ENCODE peak calls at places on chromosomes 2 and 18, in six cellular contexts. One of them, this sample, is unnamed.

GRCh38 chr2:231611273-231612198 is 18.9 kb downstream of the TEX44 start:
- DNase-seq in IMR-90: peak; percentile 84
- DNase-seq in trophoblast cell: no peak
- DNase-seq in H9: peak; percentile 84
- DNase-seq in neuronal stem cell: no peak
- DNase-seq in H1: peak; percentile 81
- DNase-seq in this sample: peak; percentile 95

GRCh38 chr2:39394427-39395002 is 42.6 kb downstream of the MAP4K3 start:
- DNase-seq in IMR-90: no peak
- DNase-seq in trophoblast cell: no peak
- DNase-seq in H9: no peak
- DNase-seq in neuronal stem cell: no peak
- DNase-seq in H1: no peak
- DNase-seq in this sample: no peak

GRCh38 chr18:59353079-59353680 is 5.9 kb downstream of the LMAN1 start:
- DNase-seq in IMR-90: no peak
- DNase-seq in trophoblast cell: no peak
- DNase-seq in H9: no peak
- DNase-seq in neuronal stem cell: no peak
- DNase-seq in H1: no peak
- DNase-seq in this sample: no peak

GRCh38 chr2:230916218-230916617 is 8.8 kb downstream of the GPR55 start:
- DNase-seq in IMR-90: no peak
- DNase-seq in trophoblast cell: no peak
- DNase-seq in H9: peak; percentile 3
- DNase-seq in neuronal stem cell: no peak
- DNase-seq in H1: no peak
- DNase-seq in this sample: no peak

GRCh38 chr2:213080969-213081617 is 70.3 kb downstream of the IKZF2 start:
- DNase-seq in IMR-90: no peak
- DNase-seq in trophoblast cell: no peak
- DNase-seq in H9: no peak
- DNase-seq in neuronal stem cell: no peak
- DNase-seq in H1: no peak
- DNase-seq in this sample: no peak

GRCh38 chr18:38940475-38940862 is 1374.9 kb upstream of the CELF4 start:
- DNase-seq in IMR-90: no peak
- DNase-seq in trophoblast cell: no peak
- DNase-seq in H9: no peak
- DNase-seq in neuronal stem cell: no peak
- DNase-seq in H1: no peak
- DNase-seq in this sample: no peak

GRCh38 chr18:78878335-78878734 is 101.3 kb upstream of the SALL3 start:
- DNase-seq in IMR-90: no peak
- DNase-seq in trophoblast cell: no peak
- DNase-seq in H9: no peak
- DNase-seq in neuronal stem cell: no peak
- DNase-seq in H1: no peak
- DNase-seq in this sample: no peak

GRCh38 chr2:14514001-14514400 is 118.5 kb upstream of the LRATD1 start:
- DNase-seq in IMR-90: no peak
- DNase-seq in trophoblast cell: no peak
- DNase-seq in H9: peak; percentile 31
- DNase-seq in neuronal stem cell: no peak
- DNase-seq in H1: no peak
- DNase-seq in this sample: no peak

GRCh38 chr2:86078801-86079545 is 26.7 kb downstream of the POLR1A start:
- DNase-seq in IMR-90: peak; percentile 47
- DNase-seq in trophoblast cell: no peak
- DNase-seq in H9: no peak
- DNase-seq in neuronal stem cell: no peak
- DNase-seq in H1: no peak
- DNase-seq in this sample: peak; percentile 75

GRCh38 chr2:172101008-172101706 is 1.5 kb downstream of the DLX2 start:
- DNase-seq in IMR-90: no peak
- DNase-seq in trophoblast cell: no peak
- DNase-seq in H9: no peak
- DNase-seq in neuronal stem cell: peak; percentile 21
- DNase-seq in H1: peak; percentile 62
- DNase-seq in this sample: no peak

GRCh38 chr2:112996635-112997034 is 8.6 kb upstream of the IL36A start:
- DNase-seq in IMR-90: no peak
- DNase-seq in trophoblast cell: no peak
- DNase-seq in H9: no peak
- DNase-seq in neuronal stem cell: no peak
- DNase-seq in H1: no peak
- DNase-seq in this sample: no peak

GRCh38 chr2:138391956-138392355 is 109.6 kb upstream of the SPOPL start:
- DNase-seq in IMR-90: peak; percentile 4
- DNase-seq in trophoblast cell: peak; percentile 49
- DNase-seq in H9: no peak
- DNase-seq in neuronal stem cell: no peak
- DNase-seq in H1: no peak
- DNase-seq in this sample: no peak

GRCh38 chr2:42996528-42996927 is 204.1 kb upstream of the HAAO start:
- DNase-seq in IMR-90: no peak
- DNase-seq in trophoblast cell: peak; percentile 32
- DNase-seq in H9: no peak
- DNase-seq in neuronal stem cell: no peak
- DNase-seq in H1: no peak
- DNase-seq in this sample: no peak

GRCh38 chr2:86286518-86286917 is 50.9 kb downstream of the REEP1 start:
- DNase-seq in IMR-90: no peak
- DNase-seq in trophoblast cell: no peak
- DNase-seq in H9: no peak
- DNase-seq in neuronal stem cell: no peak
- DNase-seq in H1: no peak
- DNase-seq in this sample: no peak

GRCh38 chr2:217279571-217279970 is 419.7 kb upstream of the TNP1 start:
- DNase-seq in IMR-90: peak; percentile 96
- DNase-seq in trophoblast cell: peak; percentile 56
- DNase-seq in H9: no peak
- DNase-seq in neuronal stem cell: no peak
- DNase-seq in H1: no peak
- DNase-seq in this sample: peak; percentile 93

GRCh38 chr2:172373761-172374160 is 53.6 kb upstream of the ITGA6 start:
- DNase-seq in IMR-90: no peak
- DNase-seq in trophoblast cell: no peak
- DNase-seq in H9: no peak
- DNase-seq in neuronal stem cell: no peak
- DNase-seq in H1: no peak
- DNase-seq in this sample: no peak

GRCh38 chr18:79863946-79864725 is 66.4 kb downstream of the KCNG2 start:
- DNase-seq in IMR-90: no peak
- DNase-seq in trophoblast cell: no peak
- DNase-seq in H9: no peak
- DNase-seq in neuronal stem cell: no peak
- DNase-seq in H1: peak; percentile 42
- DNase-seq in this sample: no peak

GRCh38 chr2:133817680-133818566 is 249.7 kb upstream of the NCKAP5 start:
- DNase-seq in IMR-90: peak; percentile 99
- DNase-seq in trophoblast cell: peak; percentile 56
- DNase-seq in H9: no peak
- DNase-seq in neuronal stem cell: no peak
- DNase-seq in H1: no peak
- DNase-seq in this sample: peak; percentile 97

GRCh38 chr2:40038646-40039045 is 259.6 kb upstream of the THUMPD2 start:
- DNase-seq in IMR-90: peak; percentile 54
- DNase-seq in trophoblast cell: peak; percentile 3
- DNase-seq in H9: no peak
- DNase-seq in neuronal stem cell: no peak
- DNase-seq in H1: no peak
- DNase-seq in this sample: peak; percentile 66

GRCh38 chr2:100529900-100530299 is 32.9 kb upstream of the PDCL3 start:
- DNase-seq in IMR-90: no peak
- DNase-seq in trophoblast cell: no peak
- DNase-seq in H9: no peak
- DNase-seq in neuronal stem cell: no peak
- DNase-seq in H1: no peak
- DNase-seq in this sample: no peak

GRCh38 chr18:72410399-72410798 is 133.7 kb downstream of the CBLN2 start:
- DNase-seq in IMR-90: no peak
- DNase-seq in trophoblast cell: no peak
- DNase-seq in H9: no peak
- DNase-seq in neuronal stem cell: no peak
- DNase-seq in H1: no peak
- DNase-seq in this sample: no peak

GRCh38 chr2:161122772-161123530 is 37.3 kb upstream of the TANK start:
- DNase-seq in IMR-90: peak; percentile 93
- DNase-seq in trophoblast cell: peak; percentile 20
- DNase-seq in H9: no peak
- DNase-seq in neuronal stem cell: no peak
- DNase-seq in H1: no peak
- DNase-seq in this sample: peak; percentile 90
- H2BK120ac ChIP-seq in IMR-90: peak overlapping the region; percentile 95
- H2BK120ac ChIP-seq in trophoblast cell: peak overlapping the region; percentile 91
- H2BK120ac ChIP-seq in H9: no peak overlapping the region
- H2BK120ac ChIP-seq in neuronal stem cell: no peak overlapping the region
- H2BK120ac ChIP-seq in H1: peak overlapping the region; percentile 77
- H2BK120ac ChIP-seq in this sample: peak overlapping the region; percentile 55

DNA sequence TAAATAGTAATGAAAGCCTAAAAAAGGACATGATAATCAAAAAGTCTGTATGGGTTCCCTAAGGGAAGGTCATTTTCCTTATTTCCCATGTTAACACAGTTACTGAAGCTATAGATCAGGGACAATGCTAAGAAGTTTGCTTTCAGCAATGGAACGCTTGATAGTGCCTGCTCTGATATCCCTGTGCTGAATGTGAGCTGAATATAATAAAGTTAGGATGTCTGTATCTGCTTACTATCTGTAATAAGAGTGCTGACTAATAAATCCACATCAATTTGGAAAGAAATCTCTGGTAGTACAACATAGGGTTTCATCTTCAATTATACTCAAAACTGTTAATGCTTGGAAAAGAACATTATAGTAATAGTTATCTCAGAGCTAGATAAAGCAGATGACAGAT is 25.8 kb downstream of the TTC21B start:
- DNase-seq in IMR-90: no peak
- DNase-seq in trophoblast cell: no peak
- DNase-seq in H9: no peak
- DNase-seq in neuronal stem cell: no peak
- DNase-seq in H1: no peak
- DNase-seq in this sample: no peak
- H4K91ac ChIP-seq in IMR-90: no peak overlapping the region
- H4K91ac ChIP-seq in trophoblast cell: no peak overlapping the region
- H4K91ac ChIP-seq in H9: no peak overlapping the region
- H4K91ac ChIP-seq in neuronal stem cell: no peak overlapping the region
- H4K91ac ChIP-seq in H1: no peak overlapping the region
- H4K91ac ChIP-seq in this sample: no peak overlapping the region

GRCh38 chr2:199979841-199980628 is 24.7 kb downstream of the MAIP1 start:
- DNase-seq in IMR-90: peak; percentile 77
- DNase-seq in trophoblast cell: peak; percentile 74
- DNase-seq in H9: peak; percentile 81
- DNase-seq in neuronal stem cell: peak; percentile 85
- DNase-seq in H1: peak; percentile 96
- DNase-seq in this sample: peak; percentile 81
- H2BK120ac ChIP-seq in IMR-90: peak overlapping the region; percentile 83
- H2BK120ac ChIP-seq in trophoblast cell: no peak overlapping the region
- H2BK120ac ChIP-seq in H9: no peak overlapping the region
- H2BK120ac ChIP-seq in neuronal stem cell: no peak overlapping the region
- H2BK120ac ChIP-seq in H1: peak overlapping the region; percentile 70
- H2BK120ac ChIP-seq in this sample: no peak overlapping the region

DNA sequence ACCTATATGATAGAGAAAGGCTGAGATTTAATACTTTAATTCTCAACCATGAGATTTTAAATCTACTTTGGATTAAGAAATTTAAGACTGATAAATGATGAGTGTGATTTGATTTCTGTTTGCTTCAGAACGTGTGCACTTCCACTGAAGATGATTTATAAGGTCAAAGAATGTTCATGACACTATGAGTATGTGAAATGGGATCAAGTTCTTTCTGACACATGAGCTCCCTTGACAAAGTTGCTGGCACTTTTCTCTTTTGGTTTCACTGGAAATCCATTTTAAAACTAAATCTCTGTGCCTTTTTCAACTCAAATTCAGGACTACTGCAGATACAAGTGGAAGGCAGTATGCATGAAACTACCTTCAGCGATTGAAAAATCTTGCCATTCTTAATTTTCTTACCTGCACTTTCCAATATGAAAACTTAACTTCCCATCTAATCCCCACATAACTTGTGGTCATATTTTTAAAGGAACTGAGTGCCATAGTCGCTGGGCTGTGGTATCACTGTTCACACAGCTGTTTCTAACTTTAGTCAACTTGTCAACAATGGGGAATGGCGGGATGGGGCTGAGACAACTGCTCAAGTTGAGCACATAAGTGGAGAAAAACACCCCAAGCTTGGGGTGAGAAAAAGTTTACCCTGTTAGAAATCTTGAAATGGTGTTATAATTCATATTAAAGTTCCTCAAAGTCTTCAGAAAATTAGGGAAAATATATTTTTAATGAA is 51.8 kb upstream of the TTN start:
- DNase-seq in IMR-90: no peak
- DNase-seq in trophoblast cell: no peak
- DNase-seq in H9: no peak
- DNase-seq in neuronal stem cell: no peak
- DNase-seq in H1: no peak
- DNase-seq in this sample: no peak
- H4K91ac ChIP-seq in IMR-90: no peak overlapping the region
- H4K91ac ChIP-seq in trophoblast cell: no peak overlapping the region
- H4K91ac ChIP-seq in H9: no peak overlapping the region
- H4K91ac ChIP-seq in neuronal stem cell: no peak overlapping the region
- H4K91ac ChIP-seq in H1: no peak overlapping the region
- H4K91ac ChIP-seq in this sample: no peak overlapping the region

DNA sequence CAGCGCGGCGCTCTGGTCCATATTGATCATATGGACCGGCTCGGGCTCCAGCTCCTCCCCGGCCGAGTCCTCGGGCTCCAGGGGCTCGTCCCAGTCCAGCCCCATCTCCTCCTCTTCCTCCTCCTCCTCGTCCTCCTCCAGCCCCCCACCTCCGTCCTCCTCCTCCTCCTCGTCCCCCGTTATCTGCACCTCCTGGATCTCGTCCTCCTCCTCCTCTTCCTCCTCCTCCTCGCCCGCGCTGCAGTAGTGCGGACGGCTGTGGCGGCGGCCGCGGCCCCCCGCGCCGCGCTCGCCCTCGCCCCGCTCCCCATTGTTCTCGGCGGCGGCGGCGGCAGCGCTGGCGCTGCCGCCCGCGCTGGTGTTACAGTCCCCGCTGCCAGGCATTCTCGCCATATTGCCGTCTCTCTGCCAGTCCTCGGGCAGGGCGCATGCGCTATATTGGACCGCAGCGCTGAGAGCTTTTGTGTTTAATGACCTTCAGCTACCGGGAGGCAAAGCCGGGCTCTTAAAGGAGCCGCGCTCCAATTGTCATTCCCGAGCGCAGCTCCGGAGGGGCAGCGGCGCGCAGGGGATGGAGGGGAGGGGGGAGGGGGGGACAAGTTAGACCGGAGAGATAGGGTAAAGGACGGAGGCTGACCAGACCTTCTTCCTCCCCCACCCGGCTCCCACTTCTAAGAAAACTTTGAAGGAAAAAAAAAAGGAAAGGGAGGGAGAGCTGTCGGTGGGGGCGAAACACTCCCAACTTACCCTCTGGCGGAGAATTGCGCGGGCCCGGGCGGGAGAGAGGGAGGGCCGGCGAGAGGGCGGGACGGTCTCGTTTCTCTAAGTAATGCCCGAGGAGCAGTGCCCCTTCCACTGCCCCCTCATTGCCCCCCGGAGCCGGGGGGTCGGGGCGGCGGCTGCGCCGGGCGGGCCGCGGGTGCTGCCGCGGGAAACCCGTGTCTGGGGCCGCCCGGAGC is at the start of gene KCTD1:
- DNase-seq in IMR-90: peak; percentile 84
- DNase-seq in trophoblast cell: peak; percentile 68
- DNase-seq in H9: peak; percentile 90
- DNase-seq in neuronal stem cell: peak; percentile 81
- DNase-seq in H1: peak; percentile 86
- DNase-seq in this sample: peak; percentile 88
- H2BK120ac ChIP-seq in IMR-90: peak within 1 kb of the TSS; percentile 45
- H2BK120ac ChIP-seq in trophoblast cell: peak within 1 kb of the TSS; percentile 97
- H2BK120ac ChIP-seq in H9: no peak within 1 kb of the TSS
- H2BK120ac ChIP-seq in neuronal stem cell: peak within 1 kb of the TSS; percentile 83
- H2BK120ac ChIP-seq in H1: no peak within 1 kb of the TSS
- H2BK120ac ChIP-seq in this sample: peak within 1 kb of the TSS; percentile 89

This sample was measured in mesenchymal stem cell.